ENCODE peak calls at places on chromosome 12, in seven cellular contexts. T, K, B, A, S, O and N are unnamed samples.

GRCh38 chr12:116454950-116455447 is 104.2 kb upstream of the MAP1LC3B2 start:
- DNase-seq in T (no peak), K (no peak), B (peak; percentile 96), A (no peak), S (no peak), O (no peak), N (no peak)

GRCh38 chr12:55755246-55755645 is 12.3 kb downstream of the GDF11 start:
- DNase-seq in T (no peak), K (no peak), B (no peak), A (no peak), S (no peak), O (no peak), N (no peak)

GRCh38 chr12:108732489-108732888 is 1.2 kb upstream of the CORO1C start:
- DNase-seq in T (no peak), K (no peak), B (no peak), A (no peak), S (no peak), O (no peak), N (no peak)

GRCh38 chr12:107929436-107929835 is 154.9 kb downstream of the ASCL4 start:
- DNase-seq in T (peak; percentile 42), K (no peak), B (peak; percentile 78), A (peak; percentile 35), S (peak; percentile 31), O (no peak), N (peak; percentile 37)

GRCh38 chr12:12776261-12776660 is 9.2 kb upstream of the APOLD1 start:
- DNase-seq in T (no peak), K (no peak), B (no peak), A (peak; percentile 13), S (no peak), O (no peak), N (no peak)

GRCh38 chr12:95788637-95789036 is 1.9 kb downstream of the NTN4 start:
- DNase-seq in T (no peak), K (no peak), B (no peak), A (no peak), S (no peak), O (no peak), N (no peak)

GRCh38 chr12:132469423-132469822 is 20.5 kb upstream of the FBRSL1 start:
- DNase-seq in T (no peak), K (no peak), B (no peak), A (no peak), S (no peak), O (peak; percentile 51), N (no peak)

GRCh38 chr12:62632521-62632920 is 165.9 kb downstream of the MON2 start:
- DNase-seq in T (peak; percentile 79), K (no peak), B (no peak), A (peak; percentile 5), S (no peak), O (no peak), N (no peak)

GRCh38 chr12:6434205-6435180 is 10.3 kb upstream of the CD27 start:
- DNase-seq in T (no peak), K (no peak), B (no peak), A (no peak), S (no peak), O (no peak), N (no peak)

GRCh38 chr12:47274725-47275124 is 195.0 kb upstream of the AMIGO2 start:
- DNase-seq in T (no peak), K (no peak), B (no peak), A (no peak), S (no peak), O (no peak), N (no peak)

GRCh38 chr12:84411031-84411430 is 501.6 kb downstream of the SLC6A15 start:
- DNase-seq in T (no peak), K (no peak), B (no peak), A (no peak), S (no peak), O (no peak), N (no peak)

GRCh38 chr12:132465269-132466190 is 24.4 kb upstream of the FBRSL1 start:
- DNase-seq in T (no peak), K (no peak), B (no peak), A (no peak), S (no peak), O (no peak), N (no peak)

GRCh38 chr12:89756100-89756637 is 47.5 kb upstream of the ATP2B1 start:
- DNase-seq in T (no peak), K (no peak), B (no peak), A (no peak), S (no peak), O (no peak), N (no peak)

GRCh38 chr12:45547822-45548221 is 181.7 kb upstream of the ARID2 start:
- DNase-seq in T (no peak), K (no peak), B (no peak), A (no peak), S (no peak), O (no peak), N (peak; percentile 54)

GRCh38 chr12:130538343-130539095 is 177.6 kb downstream of the RIMBP2 start:
- DNase-seq in T (no peak), K (no peak), B (no peak), A (no peak), S (no peak), O (no peak), N (no peak)

GRCh38 chr12:112496493-112496892 is 77.7 kb downstream of the PTPN11 start:
- DNase-seq in T (no peak), K (no peak), B (no peak), A (no peak), S (no peak), O (peak; percentile 40), N (no peak)

GRCh38 chr12:43964966-43965365 is 129.1 kb downstream of the TMEM117 start:
- DNase-seq in T (no peak), K (no peak), B (no peak), A (peak; percentile 41), S (no peak), O (no peak), N (no peak)
- TF ChIP-seq JUND in T (no peak), K (no peak), B (no peak), A (no peak), S (no peak), O (no peak), N (no peak)

GRCh38 chr12:9163392-9163791 is 44.8 kb downstream of the PZP start:
- DNase-seq in T (no peak), K (no peak), B (no peak), A (peak; percentile 12), S (no peak), O (no peak), N (no peak)
- TF ChIP-seq JUND in T (no peak), K (no peak), B (no peak), A (no peak), S (no peak), O (no peak), N (no peak)

GRCh38 chr12:29902043-29902442 is 118.3 kb upstream of the TMTC1 start:
- DNase-seq in T (no peak), K (no peak), B (no peak), A (no peak), S (no peak), O (no peak), N (no peak)
- TF ChIP-seq JUND in T (no peak), K (no peak), B (no peak), A (no peak), S (no peak), O (no peak), N (no peak)

GRCh38 chr12:52645120-52645761 is 6.8 kb downstream of the KRT2 start:
- DNase-seq in T (no peak), K (no peak), B (no peak), A (no peak), S (peak; percentile 41), O (no peak), N (no peak)

GRCh38 chr12:52645982-52646381 is 6.0 kb downstream of the KRT2 start:
- DNase-seq in T (no peak), K (no peak), B (no peak), A (no peak), S (no peak), O (no peak), N (no peak)

GRCh38 chr12:52644078-52644415 is 8.0 kb downstream of the KRT2 start:
- DNase-seq in T (no peak), K (no peak), B (no peak), A (no peak), S (no peak), O (no peak), N (no peak)

GRCh38 chr12:52646613-52647012 is 5.4 kb downstream of the KRT2 start:
- DNase-seq in T (no peak), K (no peak), B (no peak), A (no peak), S (no peak), O (no peak), N (no peak)

GRCh38 chr12:52643233-52644077 is 8.6 kb downstream of the KRT2 start:
- DNase-seq in T (no peak), K (no peak), B (no peak), A (no peak), S (no peak), O (no peak), N (no peak)
- TF ChIP-seq JUND in T (no peak), K (no peak), B (no peak), A (no peak), S (no peak), O (no peak), N (no peak)

GRCh38 chr12:121693155-121693554 is 19.4 kb upstream of the TMEM120B start:
- DNase-seq in T (no peak), K (no peak), B (no peak), A (no peak), S (no peak), O (no peak), N (no peak)
- TF ChIP-seq JUND in T (no peak), K (no peak), B (no peak), A (no peak), S (no peak), O (no peak), N (no peak)

GRCh38 chr12:57329219-57329618 is 78.2 kb upstream of the STAC3 start:
- DNase-seq in T (no peak), K (no peak), B (no peak), A (no peak), S (no peak), O (no peak), N (no peak)

GRCh38 chr12:57334219-57334618 is 83.2 kb upstream of the STAC3 start:
- DNase-seq in T (peak; percentile 10), K (no peak), B (no peak), A (no peak), S (no peak), O (no peak), N (no peak)

GRCh38 chr12:57330989-57331388 is 80.0 kb upstream of the STAC3 start:
- DNase-seq in T (no peak), K (no peak), B (no peak), A (no peak), S (no peak), O (no peak), N (no peak)

DNA sequence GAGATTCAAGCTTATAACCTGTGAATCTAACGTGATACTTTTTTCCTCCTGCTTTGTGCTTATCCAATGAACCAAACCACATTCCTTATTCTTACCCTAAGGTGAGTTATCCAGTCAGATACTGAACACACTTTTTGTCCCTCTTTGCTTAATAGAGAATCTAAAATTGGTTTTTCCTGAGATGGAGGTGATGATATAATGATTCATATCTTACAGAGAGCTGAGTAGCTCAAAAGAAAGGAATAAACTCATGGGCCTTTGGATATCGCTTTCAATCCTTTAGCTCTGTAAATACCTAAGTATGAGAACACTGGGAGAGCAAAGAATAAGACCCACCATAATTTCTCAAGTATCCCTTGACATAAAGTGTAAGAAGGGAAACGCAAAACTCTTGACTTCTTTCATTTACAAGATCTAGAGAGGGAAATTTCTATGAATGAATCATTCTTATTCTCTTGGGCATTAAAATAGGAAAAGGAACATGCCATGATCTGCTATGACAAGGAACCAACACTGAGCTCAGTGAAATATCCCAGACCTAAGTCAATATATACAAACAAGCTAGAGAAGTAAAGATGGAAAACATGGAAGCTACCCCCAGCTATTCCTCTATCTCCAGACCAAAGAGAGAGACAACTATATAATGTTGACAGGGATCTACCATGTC is 81.8 kb upstream of the STAC3 start:
- DNase-seq in T (no peak), K (no peak), B (no peak), A (no peak), S (no peak), O (no peak), N (no peak)
- TF ChIP-seq JUND in T (no peak), K (no peak), B (no peak), A (no peak), S (no peak), O (no peak), N (no peak)